ENCODE peak calls at places on chromosomes 12 and 14, in nine cellular contexts. R, W, U, H, K, F, A, Y and Z are unnamed samples.

GRCh38 chr14:88983755-88984154 is 159.3 kb downstream of the TTC8 start:
- DNase-seq in U (no peak), W (no peak), R (no peak), F (no peak), A (no peak), Y (no peak), K (no peak), H (no peak), Z (no peak)

GRCh38 chr12:123140675-123141614 is 9.9 kb downstream of the PITPNM2 start:
- DNase-seq in H (no peak), F (no peak), R (no peak), U (no peak), A (no peak), K (no peak), W (no peak), Y (no peak), Z (no peak)

GRCh38 chr12:92337128-92337527 is 191.5 kb upstream of the BTG1 start:
- DNase-seq in W (no peak), F (no peak), Y (no peak), R (no peak), A (no peak), K (no peak), H (no peak), U (no peak), Z (no peak)

GRCh38 chr12:48279096-48279495 is 71.6 kb downstream of the ZNF641 start:
- DNase-seq in Y (no peak), K (no peak), A (no peak), U (no peak), W (no peak), F (no peak), R (no peak), H (no peak), Z (no peak)

GRCh38 chr14:54785111-54785777 is 117.4 kb downstream of the GCH1 start:
- DNase-seq in F (no peak), W (no peak), H (no peak), A (no peak), R (no peak), U (no peak), K (no peak), Y (no peak), Z (no peak)

GRCh38 chr12:48422060-48422459 is 50.3 kb upstream of the ANP32D start:
- DNase-seq in F (no peak), R (no peak), K (no peak), H (no peak), Y (no peak), W (no peak), A (no peak), U (no peak), Z (no peak)

GRCh38 chr12:84638811-84639368 is 273.7 kb downstream of the SLC6A15 start:
- DNase-seq in K (no peak), U (no peak), F (no peak), A (no peak), Y (no peak), R (no peak), H (no peak), W (no peak), Z (no peak)

GRCh38 chr12:131425468-131425867 is 285.4 kb upstream of the SFSWAP start:
- DNase-seq in F (no peak), K (no peak), A (no peak), Y (no peak), H (no peak), R (no peak), W (no peak), U (no peak), Z (no peak)

GRCh38 chr12:22729898-22730443 is 105.0 kb downstream of the ETNK1 start:
- DNase-seq in K (no peak), U (no peak), R (no peak), W (no peak), H (no peak), A (no peak), F (no peak), Y (no peak), Z (no peak)

GRCh38 chr12:1926274-1926673 is 7.8 kb upstream of the CACNA2D4 start:
- DNase-seq in H (no peak), F (no peak), A (no peak), W (peak; percentile 24), Y (no peak), U (no peak), K (no peak), R (no peak), Z (no peak)

GRCh38 chr14:65239897-65240296 is 137.6 kb upstream of the MAX start:
- DNase-seq in H (no peak), U (no peak), K (no peak), R (no peak), F (peak; percentile 35), A (no peak), W (no peak), Y (no peak), Z (no peak)

GRCh38 chr12:43914923-43915468 is 79.1 kb downstream of the TMEM117 start:
- DNase-seq in U (no peak), R (no peak), K (no peak), Y (no peak), H (no peak), A (no peak), W (no peak), F (no peak), Z (peak; percentile 67)

GRCh38 chr12:4047441-4047840 is 174.2 kb upstream of the PARP11 start:
- DNase-seq in R (no peak), A (no peak), Y (no peak), U (no peak), F (no peak), H (no peak), K (no peak), W (no peak), Z (no peak)

GRCh38 chr14:65788876-65789859 is 376.6 kb downstream of the FUT8 start:
- DNase-seq in K (no peak), R (no peak), F (no peak), Y (no peak), H (no peak), A (no peak), W (no peak), U (no peak), Z (no peak)

GRCh38 chr12:100058482-100059029 is 73.8 kb upstream of the ANKS1B start:
- DNase-seq in U (no peak), W (no peak), Y (no peak), A (no peak), R (no peak), F (no peak), K (no peak), H (no peak), Z (no peak)

GRCh38 chr12:123150804-123151678 is at the start of gene PITPNM2:
- DNase-seq in F (no peak), H (peak; percentile 63), A (peak; percentile 42), R (peak; percentile 81), K (peak; percentile 82), U (peak; percentile 48), Y (peak; percentile 62), W (no peak), Z (peak; percentile 63)

GRCh38 chr14:74647061-74647833 is 35.2 kb upstream of the LTBP2 start:
- DNase-seq in F (no peak), W (no peak), U (no peak), Y (no peak), A (no peak), H (no peak), R (no peak), K (no peak), Z (no peak)

GRCh38 chr12:3834774-3835173 is 38.4 kb downstream of the PARP11 start:
- DNase-seq in W (no peak), Y (no peak), A (no peak), F (no peak), R (no peak), K (no peak), U (no peak), H (no peak), Z (peak; percentile 9)